ENCODE peak calls at places on chromosomes 13 and 19, in six cellular contexts. X is fibroblast of lung, V is astrocyte, Y is PC-3, M is keratinocyte, G is GM23338. R is an unnamed sample.

GRCh38 chr19:35457173-35457572 is 9.1 kb downstream of the FFAR2 start:
- DNase-seq in X (no peak), V (no peak), Y (no peak), M (no peak), G (no peak), R (no peak)

GRCh38 chr13:45658586-45659235 is 43.2 kb upstream of the ERICH6B start:
- DNase-seq in X (peak; percentile 91), V (peak; percentile 91), Y (peak; percentile 69), M (peak; percentile 4), G (no peak), R (no peak)

GRCh38 chr19:16623576-16623975 is 4.4 kb downstream of the MED26 start:
- DNase-seq in X (no peak), V (no peak), Y (no peak), M (no peak), G (no peak), R (no peak)

GRCh38 chr13:23867027-23867491 is 22.1 kb downstream of the MIPEP start:
- DNase-seq in X (peak; percentile 73), V (peak; percentile 60), Y (peak; percentile 64), M (no peak), G (no peak), R (no peak)

GRCh38 chr13:97826421-97826965 is 127.0 kb upstream of the IPO5 start:
- DNase-seq in X (no peak), V (no peak), Y (no peak), M (no peak), G (no peak), R (no peak)

GRCh38 chr19:14565298-14565679 is 6.6 kb downstream of the NDUFB7 start:
- DNase-seq in X (no peak), V (no peak), Y (no peak), M (no peak), G (no peak), R (no peak)

GRCh38 chr13:65553328-65553727 is 1676.8 kb downstream of the PCDH9 start:
- DNase-seq in X (no peak), V (no peak), Y (no peak), M (no peak), G (no peak), R (no peak)

GRCh38 chr13:73754727-73755292 is 379.4 kb downstream of the KLF12 start:
- DNase-seq in X (peak; percentile 56), V (peak; percentile 36), Y (peak; percentile 85), M (peak; percentile 5), G (peak; percentile 81), R (peak; percentile 28)

GRCh38 chr13:28012896-28013295 is 24.4 kb upstream of the URAD start:
- DNase-seq in X (no peak), V (no peak), Y (peak; percentile 69), M (no peak), G (no peak), R (no peak)

GRCh38 chr13:80556291-80556690 is 215.4 kb upstream of the SPRY2 start:
- DNase-seq in X (no peak), V (no peak), Y (no peak), M (no peak), G (no peak), R (no peak)

GRCh38 chr19:18846862-18847515 is 15.2 kb downstream of the UPF1 start:
- DNase-seq in X (peak; percentile 59), V (peak; percentile 39), Y (peak; percentile 74), M (no peak), G (peak; percentile 92), R (peak; percentile 57)

GRCh38 chr19:18731562-18732008 is 48.1 kb downstream of the CRTC1 start:
- DNase-seq in X (peak; percentile 40), V (peak; percentile 26), Y (no peak), M (no peak), G (no peak), R (no peak)

GRCh38 chr13:81051873-81052272 is 710.9 kb upstream of the SPRY2 start:
- DNase-seq in X (no peak), V (no peak), Y (peak; percentile 7), M (no peak), G (peak; percentile 10), R (no peak)

GRCh38 chr13:27960362-27961226 is 8.5 kb downstream of the CDX2 start:
- DNase-seq in X (no peak), V (no peak), Y (peak; percentile 78), M (no peak), G (peak; percentile 92), R (peak; percentile 39)

GRCh38 chr19:32091196-32091595 is 254.2 kb upstream of the ZNF507 start:
- DNase-seq in X (no peak), V (no peak), Y (no peak), M (no peak), G (no peak), R (no peak)

GRCh38 chr13:60158321-60158801 is 5.4 kb downstream of the DIAPH3 start:
- DNase-seq in X (no peak), V (no peak), Y (no peak), M (no peak), G (peak; percentile 37), R (no peak)

GRCh38 chr13:49314344-49314882 is 66.7 kb downstream of the CDADC1 start:
- DNase-seq in X (peak; percentile 74), V (peak; percentile 70), Y (peak; percentile 32), M (no peak), G (no peak), R (no peak)

GRCh38 chr13:64333888-64334287 is 2896.2 kb downstream of the PCDH9 start:
- DNase-seq in X (no peak), V (no peak), Y (no peak), M (no peak), G (peak; percentile 15), R (no peak)

GRCh38 chr13:99196466-99197256 is 4.0 kb upstream of the UBAC2 start:
- DNase-seq in X (no peak), V (no peak), Y (peak; percentile 74), M (no peak), G (no peak), R (no peak)

GRCh38 chr13:38167164-38167822 is 182.4 kb upstream of the UFM1 start:
- DNase-seq in X (no peak), V (no peak), Y (no peak), M (no peak), G (no peak), R (no peak)

GRCh38 chr13:67966065-67966464 is 735.9 kb upstream of the PCDH9 start:
- DNase-seq in X (peak; percentile 31), V (peak; percentile 22), Y (no peak), M (no peak), G (peak; percentile 42), R (no peak)

GRCh38 chr13:50887153-50887552 is 22.4 kb upstream of the RNASEH2B start:
- DNase-seq in X (no peak), V (no peak), Y (no peak), M (no peak), G (no peak), R (no peak)

GRCh38 chr13:98910501-98910951 is 67.3 kb downstream of the DOCK9 start:
- DNase-seq in X (peak; percentile 71), V (peak; percentile 52), Y (peak; percentile 75), M (no peak), G (no peak), R (peak; percentile 39)

GRCh38 chr19:10193666-10194499 is 870 bp downstream of the DNMT1 start:
- DNase-seq in X (peak; percentile 67), V (peak; percentile 58), Y (peak; percentile 74), M (no peak), G (peak; percentile 65), R (no peak)
- H3K4me1 ChIP-seq in X (peaks cover 12% of the 10 kb centered on the region), V (peaks cover 8% of the 10 kb centered on the region), Y (peaks cover 23% of the 10 kb centered on the region), M (peaks cover 11% of the 10 kb centered on the region), G (peaks cover 6% of the 10 kb centered on the region), R (peaks cover 39% of the 10 kb centered on the region)

DNA sequence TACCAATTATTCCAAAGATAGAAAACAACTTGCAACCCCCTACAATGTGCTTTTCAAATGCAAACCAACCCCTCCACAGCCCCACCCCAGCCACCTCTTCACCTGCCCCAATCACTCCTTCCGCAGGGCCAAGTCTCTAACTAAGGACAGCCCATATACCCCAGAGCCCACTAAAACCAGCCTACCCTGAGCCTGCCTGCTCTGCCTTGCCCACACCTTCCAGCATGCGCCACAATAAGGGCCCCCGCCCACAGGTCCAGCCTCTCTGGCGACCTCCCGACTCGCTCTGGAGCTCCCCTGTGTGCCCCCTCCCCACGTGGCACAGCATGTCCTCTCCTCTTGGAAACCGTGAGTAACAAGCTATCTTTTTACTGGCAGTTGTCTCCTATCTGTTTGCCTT is 42.8 kb upstream of the MEDAG start:
- DNase-seq in X (no peak), V (no peak), Y (no peak), M (no peak), G (peak; percentile 83), R (no peak)
- TF ChIP-seq EZH2 in X (no peak), V (no peak), Y (no peak), M (no peak), G (no peak), R (no peak)

GRCh38 chr19:46727036-46727501 is 10.2 kb upstream of the PRKD2 start:
- DNase-seq in X (no peak), V (no peak), Y (no peak), M (no peak), G (no peak), R (no peak)

GRCh38 chr19:46725036-46725820 is 8.3 kb upstream of the PRKD2 start:
- DNase-seq in X (no peak), V (no peak), Y (no peak), M (no peak), G (no peak), R (no peak)

GRCh38 chr19:46725859-46726393 is 9.0 kb upstream of the PRKD2 start:
- DNase-seq in X (no peak), V (no peak), Y (no peak), M (no peak), G (no peak), R (no peak)

GRCh38 chr19:46727757-46728156 is 10.8 kb upstream of the PRKD2 start:
- DNase-seq in X (no peak), V (no peak), Y (no peak), M (no peak), G (no peak), R (no peak)

DNA sequence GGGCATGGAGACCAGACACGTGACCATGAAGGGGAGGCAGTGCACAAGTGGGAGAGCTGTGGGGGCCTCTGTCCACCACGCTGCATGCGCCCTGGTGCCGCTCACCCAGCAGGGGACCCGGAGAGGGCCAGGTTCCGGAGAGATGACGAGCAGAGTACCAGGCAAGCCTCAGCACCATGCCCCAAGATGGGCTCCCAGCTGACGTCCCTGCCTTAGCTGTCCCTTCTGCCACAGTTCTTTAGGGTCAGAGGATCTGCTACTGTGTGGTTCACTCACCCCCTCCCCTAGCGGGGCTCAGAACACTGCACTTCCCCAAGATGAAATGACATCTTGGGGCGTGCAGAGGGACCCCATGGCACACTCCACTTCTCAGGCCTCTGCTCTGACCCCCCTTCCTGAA is 9.6 kb upstream of the PRKD2 start:
- DNase-seq in X (no peak), V (no peak), Y (no peak), M (no peak), G (no peak), R (no peak)
- H3K4me1 ChIP-seq in X (peaks cover 9% of the 10 kb centered on the region), V (peaks cover 28% of the 10 kb centered on the region), Y (peaks cover 14% of the 10 kb centered on the region), M (peaks cover 4% of the 10 kb centered on the region), G (no peaks in the 10 kb centered on the region), R (peaks cover under 1% of the 10 kb centered on the region)

GRCh38 chr19:29524201-29524911 is 1.4 kb upstream of the VSTM2B start:
- DNase-seq in X (no peak), V (no peak), Y (no peak), M (no peak), G (peak; percentile 70), R (no peak)

GRCh38 chr19:29524912-29525870 is 603 bp upstream of the VSTM2B start:
- DNase-seq in X (no peak), V (no peak), Y (no peak), M (no peak), G (peak; percentile 80), R (no peak)

GRCh38 chr19:29527500-29528328 is 1.9 kb downstream of the VSTM2B start:
- DNase-seq in X (no peak), V (no peak), Y (no peak), M (no peak), G (peak; percentile 43), R (no peak)

GRCh38 chr19:29526730-29527499 is 1.1 kb downstream of the VSTM2B start:
- DNase-seq in X (no peak), V (no peak), Y (no peak), M (no peak), G (peak; percentile 57), R (no peak)

GRCh38 chr19:29525901-29526729 is at the start of gene VSTM2B:
- DNase-seq in X (no peak), V (no peak), Y (no peak), M (no peak), G (peak; percentile 46), R (no peak)
- TF ChIP-seq EZH2 in X (peak; percentile 68), V (no peak), Y (no peak), M (peak; percentile 71), G (peak; percentile 67), R (no peak)

R was measured in DND-41.